ENCODE peak calls at places on chromosomes 1 and 21, in seven cellular contexts. One of them, this sample, is unnamed.

GRCh38 chr1:108609483-108610066 is 49.7 kb downstream of the EEIG2 start:
- DNase-seq in heart right ventricle: no peak
- DNase-seq in HFF-Myc: no peak
- DNase-seq in nephron progenitor cell: no peak
- DNase-seq in GM13977: no peak
- DNase-seq in progenitor cell of endocrine pancreas: no peak
- DNase-seq in cardiac fibroblast: no peak
- DNase-seq in this sample: no peak

GRCh38 chr1:94322696-94323095 is 85.3 kb upstream of the ARHGAP29 start:
- DNase-seq in cardiac fibroblast: peak
- DNase-seq in HFF-Myc: no peak
- DNase-seq in heart right ventricle: no peak
- DNase-seq in GM13977: no peak
- DNase-seq in nephron progenitor cell: no peak
- DNase-seq in progenitor cell of endocrine pancreas: no peak
- DNase-seq in this sample: no peak

GRCh38 chr1:221625026-221625425 is 116.9 kb downstream of the DUSP10 start:
- DNase-seq in progenitor cell of endocrine pancreas: no peak
- DNase-seq in heart right ventricle: no peak
- DNase-seq in GM13977: no peak
- DNase-seq in cardiac fibroblast: no peak
- DNase-seq in nephron progenitor cell: no peak
- DNase-seq in HFF-Myc: no peak
- DNase-seq in this sample: no peak

GRCh38 chr1:3899776-3900149 is 309 bp downstream of the C1orf174 start:
- DNase-seq in progenitor cell of endocrine pancreas: peak
- DNase-seq in cardiac fibroblast: no peak
- DNase-seq in HFF-Myc: no peak
- DNase-seq in GM13977: no peak
- DNase-seq in nephron progenitor cell: no peak
- DNase-seq in heart right ventricle: no peak
- DNase-seq in this sample: no peak

GRCh38 chr1:243539636-243540035 is 283.8 kb downstream of the SDCCAG8 start:
- DNase-seq in GM13977: no peak
- DNase-seq in heart right ventricle: no peak
- DNase-seq in nephron progenitor cell: no peak
- DNase-seq in cardiac fibroblast: no peak
- DNase-seq in HFF-Myc: no peak
- DNase-seq in progenitor cell of endocrine pancreas: no peak
- DNase-seq in this sample: no peak

GRCh38 chr21:31548688-31549087 is 110.8 kb upstream of the SOD1 start:
- DNase-seq in heart right ventricle: no peak
- DNase-seq in GM13977: no peak
- DNase-seq in HFF-Myc: no peak
- DNase-seq in progenitor cell of endocrine pancreas: no peak
- DNase-seq in nephron progenitor cell: no peak
- DNase-seq in cardiac fibroblast: no peak
- DNase-seq in this sample: no peak

GRCh38 chr1:194929376-194929775 is 1678.9 kb downstream of the KCNT2 start:
- DNase-seq in GM13977: no peak
- DNase-seq in heart right ventricle: no peak
- DNase-seq in cardiac fibroblast: peak
- DNase-seq in HFF-Myc: no peak
- DNase-seq in nephron progenitor cell: no peak
- DNase-seq in progenitor cell of endocrine pancreas: no peak
- DNase-seq in this sample: no peak

GRCh38 chr1:160499631-160500030 is 23.4 kb downstream of the SLAMF6 start:
- DNase-seq in nephron progenitor cell: no peak
- DNase-seq in cardiac fibroblast: no peak
- DNase-seq in GM13977: no peak
- DNase-seq in HFF-Myc: no peak
- DNase-seq in progenitor cell of endocrine pancreas: no peak
- DNase-seq in heart right ventricle: no peak
- DNase-seq in this sample: no peak

GRCh38 chr1:2212167-2212541 is 16.0 kb upstream of the SKI start:
- DNase-seq in HFF-Myc: no peak
- DNase-seq in progenitor cell of endocrine pancreas: no peak
- DNase-seq in cardiac fibroblast: no peak
- DNase-seq in nephron progenitor cell: no peak
- DNase-seq in GM13977: no peak
- DNase-seq in heart right ventricle: no peak
- DNase-seq in this sample: no peak

GRCh38 chr1:74681001-74681400 is 7.4 kb upstream of the ERICH3 start:
- DNase-seq in heart right ventricle: no peak
- DNase-seq in GM13977: no peak
- DNase-seq in HFF-Myc: no peak
- DNase-seq in progenitor cell of endocrine pancreas: no peak
- DNase-seq in cardiac fibroblast: no peak
- DNase-seq in nephron progenitor cell: no peak
- DNase-seq in this sample: no peak

GRCh38 chr1:113784104-113784779 is 25.0 kb upstream of the PHTF1 start:
- DNase-seq in nephron progenitor cell: no peak
- DNase-seq in GM13977: peak
- DNase-seq in cardiac fibroblast: no peak
- DNase-seq in HFF-Myc: no peak
- DNase-seq in progenitor cell of endocrine pancreas: no peak
- DNase-seq in heart right ventricle: no peak
- DNase-seq in this sample: no peak

GRCh38 chr1:173253046-173253445 is 45.9 kb upstream of the TNFSF4 start:
- DNase-seq in heart right ventricle: no peak
- DNase-seq in cardiac fibroblast: peak
- DNase-seq in GM13977: no peak
- DNase-seq in HFF-Myc: no peak
- DNase-seq in nephron progenitor cell: no peak
- DNase-seq in progenitor cell of endocrine pancreas: no peak
- DNase-seq in this sample: no peak

GRCh38 chr1:33443705-33444180 is 12.8 kb upstream of the PHC2 start:
- DNase-seq in HFF-Myc: no peak
- DNase-seq in heart right ventricle: no peak
- DNase-seq in GM13977: no peak
- DNase-seq in nephron progenitor cell: peak
- DNase-seq in progenitor cell of endocrine pancreas: no peak
- DNase-seq in cardiac fibroblast: no peak
- DNase-seq in this sample: no peak

GRCh38 chr1:32963746-32964460 is 706 bp downstream of the RNF19B start:
- DNase-seq in heart right ventricle: peak
- DNase-seq in GM13977: peak
- DNase-seq in nephron progenitor cell: peak
- DNase-seq in cardiac fibroblast: no peak
- DNase-seq in progenitor cell of endocrine pancreas: peak
- DNase-seq in HFF-Myc: no peak
- DNase-seq in this sample: peak

GRCh38 chr1:31769720-31770390 is 5.7 kb upstream of the ADGRB2 start:
- DNase-seq in heart right ventricle: peak
- DNase-seq in cardiac fibroblast: no peak
- DNase-seq in nephron progenitor cell: no peak
- DNase-seq in progenitor cell of endocrine pancreas: no peak
- DNase-seq in GM13977: no peak
- DNase-seq in HFF-Myc: no peak
- DNase-seq in this sample: no peak

GRCh38 chr1:191675991-191676783 is 482.1 kb upstream of the RGS18 start:
- DNase-seq in cardiac fibroblast: no peak
- DNase-seq in heart right ventricle: no peak
- DNase-seq in GM13977: no peak
- DNase-seq in progenitor cell of endocrine pancreas: no peak
- DNase-seq in HFF-Myc: no peak
- DNase-seq in nephron progenitor cell: no peak
- DNase-seq in this sample: no peak
- TF ChIP-seq CTCF in cardiac fibroblast: no peak
- TF ChIP-seq CTCF in heart right ventricle: no peak
- TF ChIP-seq CTCF in GM13977: no peak
- TF ChIP-seq CTCF in progenitor cell of endocrine pancreas: no peak
- TF ChIP-seq CTCF in HFF-Myc: no peak
- TF ChIP-seq CTCF in nephron progenitor cell: no peak
- TF ChIP-seq CTCF in this sample: no peak

DNA sequence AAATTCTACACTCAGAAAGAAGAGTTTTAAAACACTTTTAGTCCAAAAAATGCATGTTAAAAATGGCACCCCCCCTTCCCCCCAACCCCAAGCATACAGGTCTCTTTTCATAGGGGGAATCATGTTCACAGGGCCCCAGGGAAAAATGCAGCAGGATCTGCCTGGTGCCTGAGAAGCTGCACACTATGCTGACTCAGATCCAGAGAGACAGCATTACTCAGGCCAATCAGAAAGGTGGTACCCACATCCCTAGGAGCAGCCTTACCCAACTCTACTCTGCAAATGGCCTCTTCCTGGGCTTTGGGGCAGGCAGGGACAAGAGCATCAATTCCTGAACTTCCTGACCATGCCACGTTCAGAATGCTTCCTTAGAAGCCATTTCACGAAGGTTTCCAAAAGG is 119.0 kb downstream of the HIVEP3 start:
- DNase-seq in nephron progenitor cell: no peak
- DNase-seq in heart right ventricle: no peak
- DNase-seq in HFF-Myc: no peak
- DNase-seq in GM13977: no peak
- DNase-seq in progenitor cell of endocrine pancreas: no peak
- DNase-seq in cardiac fibroblast: no peak
- DNase-seq in this sample: no peak
- TF ChIP-seq CTCF in nephron progenitor cell: no peak
- TF ChIP-seq CTCF in heart right ventricle: no peak
- TF ChIP-seq CTCF in HFF-Myc: no peak
- TF ChIP-seq CTCF in GM13977: no peak
- TF ChIP-seq CTCF in progenitor cell of endocrine pancreas: no peak
- TF ChIP-seq CTCF in cardiac fibroblast: no peak
- TF ChIP-seq CTCF in this sample: no peak

GRCh38 chr1:54786778-54787177 is 14.3 kb downstream of the TTC22 start:
- DNase-seq in progenitor cell of endocrine pancreas: no peak
- DNase-seq in GM13977: no peak
- DNase-seq in HFF-Myc: no peak
- DNase-seq in nephron progenitor cell: no peak
- DNase-seq in heart right ventricle: no peak
- DNase-seq in cardiac fibroblast: no peak
- DNase-seq in this sample: no peak
- TF ChIP-seq CTCF in progenitor cell of endocrine pancreas: no peak
- TF ChIP-seq CTCF in GM13977: no peak
- TF ChIP-seq CTCF in HFF-Myc: no peak
- TF ChIP-seq CTCF in nephron progenitor cell: no peak
- TF ChIP-seq CTCF in heart right ventricle: no peak
- TF ChIP-seq CTCF in cardiac fibroblast: no peak
- TF ChIP-seq CTCF in this sample: no peak

DNA sequence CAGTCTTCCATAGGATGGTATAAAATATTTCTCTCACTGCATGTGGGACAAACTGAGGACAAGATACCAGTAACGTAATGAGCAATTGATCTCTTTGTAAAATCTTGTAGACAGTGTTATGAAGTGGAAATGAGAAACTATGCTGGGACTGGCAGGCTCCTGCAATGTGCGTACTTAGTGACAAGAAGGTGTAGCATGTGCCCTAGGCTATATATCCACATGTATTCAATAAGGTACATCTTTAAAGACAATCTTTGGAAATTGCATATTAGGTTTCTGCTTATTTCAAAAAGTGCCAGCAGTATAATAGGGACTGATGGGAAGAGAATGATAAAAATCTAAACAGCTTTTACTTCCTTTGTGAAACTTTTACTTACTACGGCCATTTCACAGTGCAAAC is 81.9 kb upstream of the GREM2 start:
- DNase-seq in nephron progenitor cell: no peak
- DNase-seq in GM13977: no peak
- DNase-seq in cardiac fibroblast: no peak
- DNase-seq in HFF-Myc: no peak
- DNase-seq in heart right ventricle: no peak
- DNase-seq in progenitor cell of endocrine pancreas: no peak
- DNase-seq in this sample: no peak
- TF ChIP-seq CTCF in nephron progenitor cell: no peak
- TF ChIP-seq CTCF in GM13977: no peak
- TF ChIP-seq CTCF in cardiac fibroblast: no peak
- TF ChIP-seq CTCF in HFF-Myc: no peak
- TF ChIP-seq CTCF in heart right ventricle: no peak
- TF ChIP-seq CTCF in progenitor cell of endocrine pancreas: no peak
- TF ChIP-seq CTCF in this sample: no peak

GRCh38 chr1:14924455-14925325 is 228.9 kb upstream of the TMEM51 start:
- DNase-seq in heart right ventricle: peak
- DNase-seq in nephron progenitor cell: peak
- DNase-seq in progenitor cell of endocrine pancreas: no peak
- DNase-seq in HFF-Myc: no peak
- DNase-seq in GM13977: peak
- DNase-seq in cardiac fibroblast: peak
- DNase-seq in this sample: no peak
- TF ChIP-seq CTCF in heart right ventricle: peak
- TF ChIP-seq CTCF in nephron progenitor cell: no peak
- TF ChIP-seq CTCF in progenitor cell of endocrine pancreas: no peak
- TF ChIP-seq CTCF in HFF-Myc: no peak
- TF ChIP-seq CTCF in GM13977: no peak
- TF ChIP-seq CTCF in cardiac fibroblast: no peak
- TF ChIP-seq CTCF in this sample: no peak

GRCh38 chr1:38527373-38527966 is 332.1 kb downstream of the RRAGC start:
- DNase-seq in nephron progenitor cell: no peak
- DNase-seq in cardiac fibroblast: no peak
- DNase-seq in HFF-Myc: no peak
- DNase-seq in progenitor cell of endocrine pancreas: no peak
- DNase-seq in heart right ventricle: no peak
- DNase-seq in GM13977: peak
- DNase-seq in this sample: no peak
- TF ChIP-seq CTCF in nephron progenitor cell: no peak
- TF ChIP-seq CTCF in cardiac fibroblast: no peak
- TF ChIP-seq CTCF in HFF-Myc: no peak
- TF ChIP-seq CTCF in progenitor cell of endocrine pancreas: no peak
- TF ChIP-seq CTCF in heart right ventricle: no peak
- TF ChIP-seq CTCF in GM13977: no peak
- TF ChIP-seq CTCF in this sample: no peak

GRCh38 chr1:65444128-65444527 is 23.7 kb downstream of the LEPR start:
- DNase-seq in nephron progenitor cell: no peak
- DNase-seq in GM13977: no peak
- DNase-seq in heart right ventricle: no peak
- DNase-seq in progenitor cell of endocrine pancreas: no peak
- DNase-seq in HFF-Myc: no peak
- DNase-seq in cardiac fibroblast: no peak
- DNase-seq in this sample: no peak

GRCh38 chr1:65445837-65446236 is 25.4 kb downstream of the LEPR start:
- DNase-seq in HFF-Myc: no peak
- DNase-seq in nephron progenitor cell: no peak
- DNase-seq in GM13977: no peak
- DNase-seq in progenitor cell of endocrine pancreas: no peak
- DNase-seq in cardiac fibroblast: no peak
- DNase-seq in heart right ventricle: no peak
- DNase-seq in this sample: no peak

GRCh38 chr1:65449214-65449823 is 28.9 kb downstream of the LEPR start:
- DNase-seq in cardiac fibroblast: no peak
- DNase-seq in heart right ventricle: no peak
- DNase-seq in GM13977: no peak
- DNase-seq in progenitor cell of endocrine pancreas: no peak
- DNase-seq in HFF-Myc: no peak
- DNase-seq in nephron progenitor cell: no peak
- DNase-seq in this sample: no peak
- TF ChIP-seq CTCF in cardiac fibroblast: no peak
- TF ChIP-seq CTCF in heart right ventricle: no peak
- TF ChIP-seq CTCF in GM13977: no peak
- TF ChIP-seq CTCF in progenitor cell of endocrine pancreas: peak
- TF ChIP-seq CTCF in HFF-Myc: no peak
- TF ChIP-seq CTCF in nephron progenitor cell: no peak
- TF ChIP-seq CTCF in this sample: peak

This sample was measured in type B pancreatic cell.